ENCODE peak calls at places on chromosomes 6 and 20, in five cellular contexts. One of them, this sample, is unnamed.

GRCh38 chr6:11067348-11067747 is 23.2 kb upstream of the ELOVL2 start:
- DNase-seq in cardiac muscle cell: no peak
- DNase-seq in adrenal gland: no peak
- DNase-seq in GM23338: no peak
- DNase-seq in choroid plexus epithelial cell: no peak
- DNase-seq in this sample: no peak

GRCh38 chr6:26284537-26285142 is 80.4 kb upstream of the BTN3A2 start:
- DNase-seq in cardiac muscle cell: peak
- DNase-seq in adrenal gland: peak
- DNase-seq in GM23338: peak
- DNase-seq in choroid plexus epithelial cell: peak
- DNase-seq in this sample: no peak

GRCh38 chr20:37401930-37402675 is 56.2 kb downstream of the SRC start:
- DNase-seq in cardiac muscle cell: no peak
- DNase-seq in adrenal gland: no peak
- DNase-seq in GM23338: no peak
- DNase-seq in choroid plexus epithelial cell: no peak
- DNase-seq in this sample: no peak

GRCh38 chr20:32190608-32191415 is 16.7 kb downstream of the PLAGL2 start:
- DNase-seq in cardiac muscle cell: no peak
- DNase-seq in adrenal gland: no peak
- DNase-seq in GM23338: peak
- DNase-seq in choroid plexus epithelial cell: peak
- DNase-seq in this sample: no peak

GRCh38 chr6:163533443-163533842 is 118.9 kb downstream of the QKI start:
- DNase-seq in cardiac muscle cell: peak
- DNase-seq in adrenal gland: no peak
- DNase-seq in GM23338: no peak
- DNase-seq in choroid plexus epithelial cell: peak
- DNase-seq in this sample: no peak

GRCh38 chr6:117373211-117373813 is 52.4 kb downstream of the ROS1 start:
- DNase-seq in cardiac muscle cell: no peak
- DNase-seq in adrenal gland: no peak
- DNase-seq in GM23338: no peak
- DNase-seq in choroid plexus epithelial cell: no peak
- DNase-seq in this sample: no peak

GRCh38 chr6:14881399-14881798 is 364.5 kb upstream of the JARID2 start:
- DNase-seq in cardiac muscle cell: peak
- DNase-seq in adrenal gland: no peak
- DNase-seq in GM23338: no peak
- DNase-seq in choroid plexus epithelial cell: peak
- DNase-seq in this sample: no peak

GRCh38 chr20:61640171-61640570 is 388.1 kb downstream of the CDH4 start:
- DNase-seq in cardiac muscle cell: no peak
- DNase-seq in adrenal gland: no peak
- DNase-seq in GM23338: no peak
- DNase-seq in choroid plexus epithelial cell: peak
- DNase-seq in this sample: no peak

GRCh38 chr6:46989384-46989783 is 52.7 kb downstream of the ADGRF1 start:
- DNase-seq in cardiac muscle cell: no peak
- DNase-seq in adrenal gland: peak
- DNase-seq in GM23338: no peak
- DNase-seq in choroid plexus epithelial cell: no peak
- DNase-seq in this sample: no peak

GRCh38 chr6:155125916-155126315 is 130.8 kb downstream of the TIAM2 start:
- DNase-seq in cardiac muscle cell: no peak
- DNase-seq in adrenal gland: no peak
- DNase-seq in GM23338: no peak
- DNase-seq in choroid plexus epithelial cell: peak
- DNase-seq in this sample: no peak

GRCh38 chr20:19923762-19924161 is 93.4 kb upstream of the NAA20 start:
- DNase-seq in cardiac muscle cell: no peak
- DNase-seq in adrenal gland: no peak
- DNase-seq in GM23338: no peak
- DNase-seq in choroid plexus epithelial cell: no peak
- DNase-seq in this sample: no peak

GRCh38 chr20:63552481-63553249 is 1.3 kb upstream of the FNDC11 start:
- DNase-seq in cardiac muscle cell: no peak
- DNase-seq in adrenal gland: no peak
- DNase-seq in GM23338: peak
- DNase-seq in choroid plexus epithelial cell: no peak
- DNase-seq in this sample: no peak

GRCh38 chr6:72037006-72037405 is 150.7 kb downstream of the RIMS1 start:
- DNase-seq in cardiac muscle cell: no peak
- DNase-seq in adrenal gland: no peak
- DNase-seq in GM23338: no peak
- DNase-seq in choroid plexus epithelial cell: no peak
- DNase-seq in this sample: no peak
- TF ChIP-seq CTCF in cardiac muscle cell: no peak
- TF ChIP-seq CTCF in adrenal gland: no peak
- TF ChIP-seq CTCF in GM23338: no peak
- TF ChIP-seq CTCF in choroid plexus epithelial cell: no peak
- TF ChIP-seq CTCF in this sample: no peak

GRCh38 chr6:131134220-131134831 is 941 bp upstream of the AKAP7 start:
- DNase-seq in cardiac muscle cell: no peak
- DNase-seq in adrenal gland: no peak
- DNase-seq in GM23338: no peak
- DNase-seq in choroid plexus epithelial cell: no peak
- DNase-seq in this sample: no peak
- H3K4me3 ChIP-seq in cardiac muscle cell: peak
- H3K4me3 ChIP-seq in adrenal gland: no peak
- H3K4me3 ChIP-seq in GM23338: peak
- H3K4me3 ChIP-seq in choroid plexus epithelial cell: peak
- H3K4me3 ChIP-seq in this sample: no peak

DNA sequence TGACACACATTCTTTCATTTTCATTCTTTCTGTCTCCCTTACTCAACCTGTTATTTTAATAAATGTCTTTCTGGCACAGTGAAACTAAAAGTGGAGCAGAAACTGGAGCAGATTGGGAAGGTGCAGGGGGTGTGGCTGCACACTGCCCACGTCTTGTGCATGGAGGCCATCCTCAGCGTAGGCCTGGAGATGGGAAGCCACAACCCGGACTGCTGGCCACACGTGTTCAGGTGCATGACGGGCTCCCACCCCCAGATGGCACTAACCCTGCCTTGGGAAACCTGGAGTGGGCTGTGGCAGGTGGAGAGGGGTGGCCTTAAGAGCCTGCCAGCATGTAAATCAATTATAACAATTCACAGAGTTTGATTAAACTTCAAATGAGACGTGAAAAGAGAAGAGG is 71.4 kb upstream of the PBOV1 start:
- DNase-seq in cardiac muscle cell: no peak
- DNase-seq in adrenal gland: no peak
- DNase-seq in GM23338: peak
- DNase-seq in choroid plexus epithelial cell: peak
- DNase-seq in this sample: no peak
- TF ChIP-seq CTCF in cardiac muscle cell: peak
- TF ChIP-seq CTCF in adrenal gland: no peak
- TF ChIP-seq CTCF in GM23338: peak
- TF ChIP-seq CTCF in choroid plexus epithelial cell: peak
- TF ChIP-seq CTCF in this sample: no peak

DNA sequence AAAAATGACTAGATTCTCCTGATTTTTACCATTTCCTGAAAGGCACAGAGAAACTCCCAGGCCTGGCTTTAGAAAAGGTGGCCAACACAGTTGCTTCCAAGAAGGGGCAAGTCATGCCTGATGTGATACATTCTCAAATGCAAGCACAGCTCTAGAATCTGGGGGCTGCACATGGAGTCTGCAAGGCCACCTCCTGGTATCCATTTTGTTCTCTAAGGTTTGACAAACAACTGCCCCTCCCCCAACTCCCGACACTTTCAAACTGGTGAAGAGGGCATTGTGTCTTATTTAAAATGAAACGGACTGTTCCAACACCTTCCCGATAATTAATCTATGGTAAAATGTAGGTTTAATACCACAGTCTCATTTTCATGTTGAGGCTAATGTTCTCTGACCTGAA is 220.2 kb upstream of the CEP162 start:
- DNase-seq in cardiac muscle cell: no peak
- DNase-seq in adrenal gland: no peak
- DNase-seq in GM23338: peak
- DNase-seq in choroid plexus epithelial cell: no peak
- DNase-seq in this sample: no peak
- H3K4me3 ChIP-seq in cardiac muscle cell: no peak
- H3K4me3 ChIP-seq in adrenal gland: no peak
- H3K4me3 ChIP-seq in GM23338: no peak
- H3K4me3 ChIP-seq in choroid plexus epithelial cell: no peak
- H3K4me3 ChIP-seq in this sample: no peak

GRCh38 chr6:158445426-158446085 is 114.3 kb upstream of the TMEM181 start:
- DNase-seq in cardiac muscle cell: peak
- DNase-seq in adrenal gland: no peak
- DNase-seq in GM23338: no peak
- DNase-seq in choroid plexus epithelial cell: peak
- DNase-seq in this sample: no peak
- TF ChIP-seq CTCF in cardiac muscle cell: no peak
- TF ChIP-seq CTCF in adrenal gland: no peak
- TF ChIP-seq CTCF in GM23338: no peak
- TF ChIP-seq CTCF in choroid plexus epithelial cell: no peak
- TF ChIP-seq CTCF in this sample: no peak

This sample was measured in vagina.